ENCODE peak calls at places on chromosome 9, in ten cellular contexts. O is naive thymus-derived CD8-positive, alpha-beta T cell; J is nucleus accumbens; T is stimulated activated CD4-positive, alpha-beta T cell treated with anti-CD3 and anti-CD28 coated beads, Interleukin-2, amount 100 ng/mL, for 48 hours; L is erythroblast; E is HEK293T; W is H9; S is sigmoid colon; F is COR-L47; N is NT2/D1. G is an unnamed sample.

GRCh38 chr9:121216406-121216805 is 14.7 kb upstream of the RAB14 start:
- DNase-seq in O (no peak), J (no peak), T (no peak), L (no peak), E (no peak), W (no peak), S (no peak), F (no peak), N (no peak), G (no peak)

GRCh38 chr9:105216440-105217178 is 27.8 kb upstream of the SLC44A1 start:
- DNase-seq in O (no peak), J (peak), T (no peak), L (no peak), E (no peak), W (no peak), S (no peak), F (peak), N (no peak), G (no peak)

GRCh38 chr9:83570359-83570758 is 32.2 kb upstream of the FRMD3 start:
- DNase-seq in O (no peak), J (no peak), T (no peak), L (no peak), E (no peak), W (no peak), S (no peak), F (no peak), N (no peak), G (no peak)

GRCh38 chr9:120757268-120757900 is 35.8 kb downstream of the FBXW2 start:
- DNase-seq in O (no peak), J (no peak), T (no peak), L (no peak), E (no peak), W (no peak), S (no peak), F (no peak), N (no peak), G (no peak)

GRCh38 chr9:113187935-113188595 is 33.0 kb downstream of the FKBP15 start:
- DNase-seq in O (no peak), J (no peak), T (no peak), L (peak), E (no peak), W (no peak), S (peak), F (no peak), N (no peak), G (no peak)

GRCh38 chr9:35195683-35196082 is 33.9 kb downstream of the UNC13B start:
- DNase-seq in O (no peak), J (no peak), T (no peak), L (no peak), E (no peak), W (no peak), S (no peak), F (no peak), N (no peak), G (no peak)

GRCh38 chr9:135857371-135857786 is 50.0 kb downstream of the CAMSAP1 start:
- DNase-seq in O (no peak), J (no peak), T (no peak), L (no peak), E (no peak), W (no peak), S (no peak), F (no peak), N (no peak), G (no peak)

GRCh38 chr9:133332381-133332730 is 3.6 kb downstream of the SURF6 start:
- DNase-seq in O (no peak), J (no peak), T (no peak), L (no peak), E (no peak), W (peak), S (peak), F (no peak), N (no peak), G (no peak)

GRCh38 chr9:32579706-32580331 is 6.9 kb upstream of the NDUFB6 start:
- DNase-seq in O (peak), J (peak), T (peak), L (peak), E (peak), W (peak), S (peak), F (peak), N (peak), G (peak)

GRCh38 chr9:85949591-85950335 is 8.8 kb downstream of the NAA35 start:
- DNase-seq in O (no peak), J (no peak), T (no peak), L (no peak), E (no peak), W (no peak), S (no peak), F (no peak), N (no peak), G (no peak)

GRCh38 chr9:19496321-19496720 is 87.5 kb downstream of the ACER2 start:
- DNase-seq in O (no peak), J (no peak), T (no peak), L (no peak), E (no peak), W (no peak), S (no peak), F (no peak), N (no peak), G (no peak)

GRCh38 chr9:83569326-83569725 is 31.1 kb upstream of the FRMD3 start:
- DNase-seq in O (no peak), J (no peak), T (no peak), L (no peak), E (no peak), W (no peak), S (no peak), F (no peak), N (no peak), G (no peak)

GRCh38 chr9:136268318-136268717 is 22.7 kb upstream of the QSOX2 start:
- DNase-seq in O (no peak), J (no peak), T (no peak), L (peak), E (no peak), W (peak), S (no peak), F (no peak), N (peak), G (no peak)

GRCh38 chr9:107734231-107735014 is 244.9 kb upstream of the KLF4 start:
- DNase-seq in O (no peak), J (no peak), T (no peak), L (no peak), E (no peak), W (no peak), S (peak), F (no peak), N (no peak), G (no peak)

GRCh38 chr9:10605388-10605787 is 7.4 kb downstream of the PTPRD start:
- DNase-seq in O (no peak), J (no peak), T (no peak), L (no peak), E (no peak), W (no peak), S (no peak), F (no peak), N (no peak), G (no peak)

GRCh38 chr9:89544280-89544664 is 46.4 kb upstream of the SEMA4D start:
- DNase-seq in O (no peak), J (no peak), T (no peak), L (no peak), E (no peak), W (peak), S (no peak), F (no peak), N (no peak), G (no peak)

GRCh38 chr9:19431361-19432171 is 22.8 kb downstream of the ACER2 start:
- DNase-seq in O (no peak), J (no peak), T (no peak), L (no peak), E (no peak), W (no peak), S (peak), F (no peak), N (no peak), G (no peak)

GRCh38 chr9:108153391-108153790 is 663.8 kb upstream of the KLF4 start:
- DNase-seq in O (no peak), J (no peak), T (no peak), L (no peak), E (no peak), W (no peak), S (no peak), F (no peak), N (no peak), G (no peak)

GRCh38 chr9:14209399-14209990 is 104.4 kb downstream of the NFIB start:
- DNase-seq in O (no peak), J (no peak), T (no peak), L (no peak), E (peak), W (no peak), S (no peak), F (no peak), N (no peak), G (peak)

GRCh38 chr9:26261503-26262330 is 583.5 kb upstream of the TUSC1 start:
- DNase-seq in O (no peak), J (no peak), T (no peak), L (no peak), E (no peak), W (peak), S (no peak), F (no peak), N (no peak), G (no peak)

GRCh38 chr9:7370378-7370777 is 429.2 kb downstream of the DMAC1 start:
- DNase-seq in O (no peak), J (no peak), T (no peak), L (no peak), E (no peak), W (no peak), S (no peak), F (no peak), N (no peak), G (no peak)

GRCh38 chr9:35852267-35852815 is 17.9 kb downstream of the OR13J1 start:
- DNase-seq in O (no peak), J (no peak), T (no peak), L (no peak), E (no peak), W (peak), S (no peak), F (no peak), N (no peak), G (no peak)

GRCh38 chr9:81522721-81523551 is 166.4 kb downstream of the TLE1 start:
- DNase-seq in O (no peak), J (no peak), T (no peak), L (peak), E (peak), W (peak), S (no peak), F (peak), N (peak), G (peak)

GRCh38 chr9:91954841-91955471 is 4.9 kb upstream of the ROR2 start:
- DNase-seq in O (no peak), J (no peak), T (peak), L (peak), E (peak), W (peak), S (peak), F (peak), N (no peak), G (peak)

GRCh38 chr9:6793203-6793602 is 35.4 kb downstream of the KDM4C start:
- DNase-seq in O (no peak), J (no peak), T (no peak), L (no peak), E (no peak), W (no peak), S (no peak), F (no peak), N (no peak), G (no peak)